ENCODE peak calls at places on chromosomes 5 and 9, in six cellular contexts. G, U, F, M, E and Z are unnamed samples.

GRCh38 chr9:132878695-132879064 is at the start of gene SPACA9:
- DNase-seq in G (peak), U (peak), F (peak), M (no peak), E (no peak), Z (peak)

GRCh38 chr5:7518947-7519560 is 123.1 kb downstream of the ADCY2 start:
- DNase-seq in G (no peak), U (no peak), F (peak), M (no peak), E (no peak), Z (no peak)

GRCh38 chr5:102600964-102601363 is 102.2 kb upstream of the SLCO6A1 start:
- DNase-seq in G (no peak), U (no peak), F (no peak), M (no peak), E (no peak), Z (no peak)

GRCh38 chr5:33894566-33894965 is 2.8 kb upstream of the ADAMTS12 start:
- DNase-seq in G (no peak), U (no peak), F (peak), M (no peak), E (no peak), Z (no peak)

GRCh38 chr5:152269533-152269932 is 135.5 kb downstream of the NMUR2 start:
- DNase-seq in G (no peak), U (no peak), F (no peak), M (no peak), E (no peak), Z (no peak)

GRCh38 chr9:114134827-114135396 is 20.4 kb upstream of the COL27A1 start:
- DNase-seq in G (no peak), U (no peak), F (no peak), M (no peak), E (no peak), Z (no peak)

GRCh38 chr9:80485420-80485819 is 913.7 kb downstream of the TLE4 start:
- DNase-seq in G (no peak), U (no peak), F (no peak), M (no peak), E (no peak), Z (no peak)

GRCh38 chr5:131528682-131529081 is 106.3 kb downstream of the RAPGEF6 start:
- DNase-seq in G (no peak), U (peak), F (no peak), M (no peak), E (no peak), Z (peak)

GRCh38 chr9:16267336-16268036 is 603.0 kb downstream of the BNC2 start:
- DNase-seq in G (peak), U (no peak), F (peak), M (peak), E (no peak), Z (peak)

GRCh38 chr5:176530406-176530982 is 6.7 kb downstream of the RNF44 start:
- DNase-seq in G (no peak), U (no peak), F (no peak), M (no peak), E (no peak), Z (no peak)

GRCh38 chr5:90153031-90153430 is 256.5 kb downstream of the CETN3 start:
- DNase-seq in G (peak), U (no peak), F (no peak), M (no peak), E (no peak), Z (no peak)

GRCh38 chr9:93677061-93677571 is 100.7 kb downstream of the PHF2 start:
- DNase-seq in G (no peak), U (no peak), F (no peak), M (no peak), E (no peak), Z (no peak)

GRCh38 chr9:124894741-124895170 is 32.8 kb downstream of the ARPC5L start:
- DNase-seq in G (peak), U (no peak), F (peak), M (peak), E (no peak), Z (peak)

GRCh38 chr9:75491533-75491932 is 398.9 kb upstream of the PCSK5 start:
- DNase-seq in G (no peak), U (no peak), F (no peak), M (no peak), E (no peak), Z (no peak)

GRCh38 chr5:143001764-143002351 is 231.7 kb downstream of the ARHGAP26 start:
- DNase-seq in G (peak), U (no peak), F (no peak), M (no peak), E (no peak), Z (peak)

GRCh38 chr9:19551124-19551929 is 142.5 kb downstream of the ACER2 start:
- DNase-seq in G (no peak), U (no peak), F (no peak), M (peak), E (peak), Z (no peak)

GRCh38 chr9:78324682-78325081 is 27.8 kb downstream of the PSAT1 start:
- DNase-seq in G (no peak), U (no peak), F (no peak), M (no peak), E (no peak), Z (no peak)

GRCh38 chr9:99601506-99601905 is 220.2 kb upstream of the NR4A3 start:
- DNase-seq in G (peak), U (no peak), F (no peak), M (no peak), E (no peak), Z (no peak)

GRCh38 chr9:83401328-83401895 is 136.8 kb downstream of the FRMD3 start:
- DNase-seq in G (no peak), U (no peak), F (no peak), M (no peak), E (no peak), Z (no peak)

GRCh38 chr5:29085142-29085541 is 2046.8 kb upstream of the CDH9 start:
- DNase-seq in G (no peak), U (no peak), F (no peak), M (no peak), E (no peak), Z (no peak)
- TF ChIP-seq MYC in G (no peak), U (no peak), F (no peak), M (no peak), E (no peak), Z (no peak)

GRCh38 chr5:97149689-97150088 is 7.3 kb upstream of the LIX1 start:
- DNase-seq in G (no peak), U (no peak), F (no peak), M (no peak), E (no peak), Z (no peak)
- TF ChIP-seq MYC in G (no peak), U (no peak), F (no peak), M (no peak), E (no peak), Z (no peak)

GRCh38 chr5:76332102-76332501 is 71.0 kb upstream of the IQGAP2 start:
- DNase-seq in G (no peak), U (no peak), F (no peak), M (peak), E (no peak), Z (no peak)

GRCh38 chr5:76332620-76333170 is 70.4 kb upstream of the IQGAP2 start:
- DNase-seq in G (no peak), U (no peak), F (no peak), M (peak), E (no peak), Z (no peak)

GRCh38 chr5:76329346-76329745 is 73.7 kb upstream of the IQGAP2 start:
- DNase-seq in G (no peak), U (no peak), F (no peak), M (no peak), E (no peak), Z (no peak)

GRCh38 chr5:76326559-76327351 is 76.3 kb upstream of the IQGAP2 start:
- DNase-seq in G (no peak), U (no peak), F (no peak), M (no peak), E (no peak), Z (no peak)

GRCh38 chr5:76331139-76331538 is 71.9 kb upstream of the IQGAP2 start:
- DNase-seq in G (no peak), U (no peak), F (no peak), M (no peak), E (no peak), Z (peak)
- TF ChIP-seq MYC in G (no peak), U (no peak), F (no peak), M (no peak), E (no peak), Z (no peak)

DNA sequence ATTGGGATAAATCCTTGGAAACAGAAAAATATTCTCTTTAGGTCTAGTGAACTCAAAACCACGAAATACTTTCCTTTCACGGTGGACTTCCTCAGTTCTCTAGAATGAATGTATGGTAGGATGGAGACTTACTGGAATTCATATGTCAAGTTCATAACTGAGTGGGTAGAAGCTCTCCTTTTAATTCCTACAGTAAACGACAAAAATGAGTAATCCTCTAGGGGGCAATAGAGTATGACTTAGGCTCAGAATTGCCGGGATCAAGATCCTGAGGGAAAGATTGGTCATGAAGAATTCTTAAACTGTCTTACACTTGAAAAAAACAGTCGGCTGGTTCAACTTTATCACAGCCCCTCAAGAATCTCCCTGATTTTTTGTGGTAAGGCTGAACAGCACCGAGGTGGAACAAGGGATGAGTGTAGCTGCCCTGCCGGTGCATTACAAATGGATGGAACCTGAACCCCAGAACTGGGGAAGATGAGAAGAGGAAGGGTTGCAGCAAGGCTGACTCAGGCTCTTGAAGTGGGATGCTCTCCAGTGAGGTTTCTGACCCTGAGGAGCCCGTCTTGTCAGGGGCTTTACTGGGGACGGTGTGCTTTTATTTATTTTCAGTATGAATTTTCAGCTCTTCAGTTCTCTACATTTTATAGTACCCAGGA is 14.0 kb upstream of the LOX start:
- DNase-seq in G (peak), U (no peak), F (peak), M (no peak), E (no peak), Z (no peak)
- TF ChIP-seq MYC in G (no peak), U (no peak), F (no peak), M (no peak), E (no peak), Z (no peak)